ENCODE peak calls at places on chromosomes 12 and 14, in eight cellular contexts. I is NCI-H69; W is activated CD8-positive, alpha-beta memory T cell treated with anti-CD3 and anti-CD28 coated beads for 48 hours; S is activated CD4-positive, CD25-positive, alpha-beta regulatory T cell; A is AG04450; X is astrocyte of the spinal cord; C is WTC11; G is CD8-positive, alpha-beta memory T cell. V is an unnamed sample.

GRCh38 chr12:62950317-62950716 is 15.4 kb upstream of the PPM1H start:
- DNase-seq in I (no peak), S (no peak), W (no peak), C (no peak), A (no peak), G (no peak), X (no peak), V (no peak)

GRCh38 chr12:62190921-62191746 is 69.1 kb upstream of the USP15 start:
- DNase-seq in G (no peak), W (no peak), I (no peak), A (peak), X (peak), S (no peak), C (peak), V (no peak)

GRCh38 chr12:132287391-132288238 is 41.8 kb downstream of the GALNT9 start:
- DNase-seq in I (no peak), S (no peak), C (peak), W (no peak), A (no peak), X (no peak), G (no peak), V (no peak)

GRCh38 chr12:101992091-101992490 is 69.7 kb downstream of the WASHC3 start:
- DNase-seq in S (no peak), I (no peak), C (no peak), G (no peak), W (no peak), A (no peak), X (no peak), V (no peak)

GRCh38 chr14:54447231-54447692 is 6.1 kb upstream of the CNIH1 start:
- DNase-seq in S (no peak), X (no peak), A (no peak), G (no peak), C (no peak), W (no peak), I (no peak), V (no peak)

GRCh38 chr12:92928431-92928961 is 599 bp downstream of the EEA1 start:
- DNase-seq in C (peak), G (peak), X (no peak), I (peak), S (peak), W (peak), A (no peak), V (peak)

GRCh38 chr12:82412246-82412645 is 53.9 kb downstream of the METTL25 start:
- DNase-seq in W (no peak), A (no peak), X (no peak), I (no peak), S (no peak), C (no peak), G (no peak), V (no peak)

GRCh38 chr12:59808317-59808910 is 212.6 kb downstream of the SLC16A7 start:
- DNase-seq in G (no peak), S (no peak), C (no peak), X (peak), W (no peak), A (no peak), I (peak), V (no peak)

GRCh38 chr14:32584079-32584478 is 255.0 kb downstream of the AKAP6 start:
- DNase-seq in G (no peak), A (no peak), C (no peak), W (no peak), I (no peak), S (no peak), X (no peak), V (no peak)

GRCh38 chr14:68783408-68784297 is 9.2 kb downstream of the ZFP36L1 start:
- DNase-seq in I (no peak), G (no peak), S (no peak), A (no peak), X (no peak), C (no peak), W (no peak), V (no peak)

GRCh38 chr14:103533999-103534575 is 5.1 kb downstream of the TRMT61A start:
- DNase-seq in A (no peak), I (no peak), G (no peak), W (no peak), C (no peak), X (no peak), S (no peak), V (no peak)

GRCh38 chr12:103852498-103852992 is 11.5 kb upstream of the NT5DC3 start:
- DNase-seq in X (peak), G (no peak), I (peak), S (no peak), A (no peak), W (no peak), C (no peak), V (no peak)

GRCh38 chr12:91343010-91343409 is 160.4 kb upstream of the DCN start:
- DNase-seq in I (no peak), A (no peak), C (no peak), G (no peak), W (no peak), X (no peak), S (no peak), V (no peak)

GRCh38 chr12:79441534-79441933 is 249.2 kb downstream of the PAWR start:
- DNase-seq in W (no peak), A (no peak), X (no peak), G (no peak), C (no peak), S (no peak), I (peak), V (no peak)

GRCh38 chr14:21999400-21999799 is 325.8 kb upstream of the OR4E1 start:
- DNase-seq in W (no peak), S (no peak), C (no peak), A (no peak), X (no peak), I (no peak), G (no peak), V (no peak)